ENCODE peak calls at places on chromosomes 2 and 18, in eight cellular contexts. One of them, this sample, is unnamed.

GRCh38 chr2:11701206-11701605 is 31.2 kb upstream of the NTSR2 start:
- DNase-seq in Karpas-422: no peak
- DNase-seq in Ammon's horn: no peak
- DNase-seq in psoas muscle: no peak
- DNase-seq in NCI-H1092 treated with DMSO at 0.1 percent for 48 hours: no peak
- DNase-seq in NCI-H2171 treated with DMSO at 0.1 percent for 48 hours: peak
- DNase-seq in HTR-8/SVneo: no peak
- DNase-seq in activated CD8-positive, alpha-beta memory T cell treated with anti-CD3 and anti-CD28 coated beads for 1 hour: no peak
- DNase-seq in this sample: peak

GRCh38 chr2:63827749-63828148 is 13.9 kb upstream of the UGP2 start:
- DNase-seq in Karpas-422: no peak
- DNase-seq in psoas muscle: no peak
- DNase-seq in HTR-8/SVneo: peak
- DNase-seq in NCI-H2171 treated with DMSO at 0.1 percent for 48 hours: no peak
- DNase-seq in activated CD8-positive, alpha-beta memory T cell treated with anti-CD3 and anti-CD28 coated beads for 1 hour: no peak
- DNase-seq in NCI-H1092 treated with DMSO at 0.1 percent for 48 hours: no peak
- DNase-seq in Ammon's horn: no peak
- DNase-seq in this sample: no peak

GRCh38 chr18:39550701-39551100 is 1985.1 kb upstream of the CELF4 start:
- DNase-seq in Ammon's horn: no peak
- DNase-seq in Karpas-422: no peak
- DNase-seq in HTR-8/SVneo: no peak
- DNase-seq in psoas muscle: no peak
- DNase-seq in activated CD8-positive, alpha-beta memory T cell treated with anti-CD3 and anti-CD28 coated beads for 1 hour: no peak
- DNase-seq in NCI-H1092 treated with DMSO at 0.1 percent for 48 hours: no peak
- DNase-seq in NCI-H2171 treated with DMSO at 0.1 percent for 48 hours: no peak
- DNase-seq in this sample: no peak

GRCh38 chr2:45353879-45354278 is 257.2 kb downstream of the SRBD1 start:
- DNase-seq in Ammon's horn: no peak
- DNase-seq in HTR-8/SVneo: peak
- DNase-seq in Karpas-422: no peak
- DNase-seq in psoas muscle: no peak
- DNase-seq in NCI-H1092 treated with DMSO at 0.1 percent for 48 hours: no peak
- DNase-seq in activated CD8-positive, alpha-beta memory T cell treated with anti-CD3 and anti-CD28 coated beads for 1 hour: no peak
- DNase-seq in NCI-H2171 treated with DMSO at 0.1 percent for 48 hours: no peak
- DNase-seq in this sample: no peak

GRCh38 chr18:26976206-26976605 is 110.7 kb upstream of the AQP4 start:
- DNase-seq in HTR-8/SVneo: no peak
- DNase-seq in NCI-H1092 treated with DMSO at 0.1 percent for 48 hours: no peak
- DNase-seq in psoas muscle: no peak
- DNase-seq in activated CD8-positive, alpha-beta memory T cell treated with anti-CD3 and anti-CD28 coated beads for 1 hour: no peak
- DNase-seq in Ammon's horn: no peak
- DNase-seq in Karpas-422: no peak
- DNase-seq in NCI-H2171 treated with DMSO at 0.1 percent for 48 hours: no peak
- DNase-seq in this sample: no peak

GRCh38 chr2:62760555-62760954 is 55.0 kb downstream of the EHBP1 start:
- DNase-seq in psoas muscle: no peak
- DNase-seq in NCI-H2171 treated with DMSO at 0.1 percent for 48 hours: no peak
- DNase-seq in NCI-H1092 treated with DMSO at 0.1 percent for 48 hours: no peak
- DNase-seq in Karpas-422: peak
- DNase-seq in HTR-8/SVneo: no peak
- DNase-seq in activated CD8-positive, alpha-beta memory T cell treated with anti-CD3 and anti-CD28 coated beads for 1 hour: no peak
- DNase-seq in Ammon's horn: no peak
- DNase-seq in this sample: no peak

GRCh38 chr2:201191132-201191875 is 8.4 kb downstream of the CASP10 start:
- DNase-seq in activated CD8-positive, alpha-beta memory T cell treated with anti-CD3 and anti-CD28 coated beads for 1 hour: no peak
- DNase-seq in psoas muscle: no peak
- DNase-seq in Karpas-422: peak
- DNase-seq in NCI-H1092 treated with DMSO at 0.1 percent for 48 hours: no peak
- DNase-seq in Ammon's horn: no peak
- DNase-seq in NCI-H2171 treated with DMSO at 0.1 percent for 48 hours: no peak
- DNase-seq in HTR-8/SVneo: no peak
- DNase-seq in this sample: peak

GRCh38 chr18:48060947-48061346 is 130.5 kb upstream of the SMAD2 start:
- DNase-seq in Ammon's horn: no peak
- DNase-seq in Karpas-422: no peak
- DNase-seq in HTR-8/SVneo: no peak
- DNase-seq in NCI-H1092 treated with DMSO at 0.1 percent for 48 hours: no peak
- DNase-seq in psoas muscle: no peak
- DNase-seq in activated CD8-positive, alpha-beta memory T cell treated with anti-CD3 and anti-CD28 coated beads for 1 hour: no peak
- DNase-seq in NCI-H2171 treated with DMSO at 0.1 percent for 48 hours: no peak
- DNase-seq in this sample: no peak

GRCh38 chr2:191051825-191052778 is 38.1 kb upstream of the STAT1 start:
- DNase-seq in NCI-H2171 treated with DMSO at 0.1 percent for 48 hours: peak
- DNase-seq in Ammon's horn: peak
- DNase-seq in psoas muscle: no peak
- DNase-seq in NCI-H1092 treated with DMSO at 0.1 percent for 48 hours: peak
- DNase-seq in activated CD8-positive, alpha-beta memory T cell treated with anti-CD3 and anti-CD28 coated beads for 1 hour: no peak
- DNase-seq in Karpas-422: peak
- DNase-seq in HTR-8/SVneo: peak
- DNase-seq in this sample: peak

GRCh38 chr2:231709636-231709980 is 1.3 kb downstream of the PTMA start:
- DNase-seq in HTR-8/SVneo: no peak
- DNase-seq in NCI-H1092 treated with DMSO at 0.1 percent for 48 hours: no peak
- DNase-seq in psoas muscle: peak
- DNase-seq in NCI-H2171 treated with DMSO at 0.1 percent for 48 hours: no peak
- DNase-seq in activated CD8-positive, alpha-beta memory T cell treated with anti-CD3 and anti-CD28 coated beads for 1 hour: no peak
- DNase-seq in Ammon's horn: no peak
- DNase-seq in Karpas-422: peak
- DNase-seq in this sample: peak

GRCh38 chr18:12595571-12596255 is 62.2 kb downstream of the SPIRE1 start:
- DNase-seq in NCI-H2171 treated with DMSO at 0.1 percent for 48 hours: no peak
- DNase-seq in HTR-8/SVneo: no peak
- DNase-seq in NCI-H1092 treated with DMSO at 0.1 percent for 48 hours: no peak
- DNase-seq in Ammon's horn: no peak
- DNase-seq in Karpas-422: no peak
- DNase-seq in activated CD8-positive, alpha-beta memory T cell treated with anti-CD3 and anti-CD28 coated beads for 1 hour: no peak
- DNase-seq in psoas muscle: no peak
- DNase-seq in this sample: no peak

GRCh38 chr18:40867452-40867851 is 1087.6 kb upstream of the PIK3C3 start:
- DNase-seq in HTR-8/SVneo: peak
- DNase-seq in NCI-H2171 treated with DMSO at 0.1 percent for 48 hours: peak
- DNase-seq in activated CD8-positive, alpha-beta memory T cell treated with anti-CD3 and anti-CD28 coated beads for 1 hour: no peak
- DNase-seq in NCI-H1092 treated with DMSO at 0.1 percent for 48 hours: no peak
- DNase-seq in Ammon's horn: no peak
- DNase-seq in psoas muscle: no peak
- DNase-seq in Karpas-422: no peak
- DNase-seq in this sample: no peak

GRCh38 chr2:11687736-11688135 is 17.7 kb upstream of the NTSR2 start:
- DNase-seq in HTR-8/SVneo: no peak
- DNase-seq in NCI-H1092 treated with DMSO at 0.1 percent for 48 hours: no peak
- DNase-seq in Ammon's horn: no peak
- DNase-seq in Karpas-422: no peak
- DNase-seq in NCI-H2171 treated with DMSO at 0.1 percent for 48 hours: no peak
- DNase-seq in psoas muscle: peak
- DNase-seq in activated CD8-positive, alpha-beta memory T cell treated with anti-CD3 and anti-CD28 coated beads for 1 hour: no peak
- DNase-seq in this sample: no peak

GRCh38 chr2:187500585-187501359 is 52.7 kb upstream of the CALCRL start:
- DNase-seq in NCI-H1092 treated with DMSO at 0.1 percent for 48 hours: no peak
- DNase-seq in Karpas-422: no peak
- DNase-seq in psoas muscle: no peak
- DNase-seq in HTR-8/SVneo: peak
- DNase-seq in activated CD8-positive, alpha-beta memory T cell treated with anti-CD3 and anti-CD28 coated beads for 1 hour: no peak
- DNase-seq in Ammon's horn: no peak
- DNase-seq in NCI-H2171 treated with DMSO at 0.1 percent for 48 hours: no peak
- DNase-seq in this sample: no peak

GRCh38 chr2:212539145-212539880 is 711 bp upstream of the ERBB4 start:
- DNase-seq in activated CD8-positive, alpha-beta memory T cell treated with anti-CD3 and anti-CD28 coated beads for 1 hour: no peak
- DNase-seq in NCI-H1092 treated with DMSO at 0.1 percent for 48 hours: no peak
- DNase-seq in psoas muscle: peak
- DNase-seq in Ammon's horn: peak
- DNase-seq in Karpas-422: no peak
- DNase-seq in HTR-8/SVneo: peak
- DNase-seq in NCI-H2171 treated with DMSO at 0.1 percent for 48 hours: peak
- DNase-seq in this sample: no peak

GRCh38 chr2:235621736-235622135 is 127.9 kb downstream of the AGAP1 start:
- DNase-seq in psoas muscle: no peak
- DNase-seq in Karpas-422: no peak
- DNase-seq in Ammon's horn: peak
- DNase-seq in NCI-H2171 treated with DMSO at 0.1 percent for 48 hours: no peak
- DNase-seq in NCI-H1092 treated with DMSO at 0.1 percent for 48 hours: no peak
- DNase-seq in HTR-8/SVneo: no peak
- DNase-seq in activated CD8-positive, alpha-beta memory T cell treated with anti-CD3 and anti-CD28 coated beads for 1 hour: no peak
- DNase-seq in this sample: no peak

GRCh38 chr2:217555075-217555876 is 447.5 kb downstream of the TNS1 start:
- DNase-seq in Karpas-422: no peak
- DNase-seq in activated CD8-positive, alpha-beta memory T cell treated with anti-CD3 and anti-CD28 coated beads for 1 hour: no peak
- DNase-seq in NCI-H1092 treated with DMSO at 0.1 percent for 48 hours: no peak
- DNase-seq in NCI-H2171 treated with DMSO at 0.1 percent for 48 hours: no peak
- DNase-seq in HTR-8/SVneo: peak
- DNase-seq in Ammon's horn: no peak
- DNase-seq in psoas muscle: no peak
- DNase-seq in this sample: no peak

GRCh38 chr2:179842498-179843153 is 18.8 kb downstream of the ZNF385B start:
- DNase-seq in NCI-H2171 treated with DMSO at 0.1 percent for 48 hours: peak
- DNase-seq in Karpas-422: peak
- DNase-seq in psoas muscle: no peak
- DNase-seq in NCI-H1092 treated with DMSO at 0.1 percent for 48 hours: peak
- DNase-seq in activated CD8-positive, alpha-beta memory T cell treated with anti-CD3 and anti-CD28 coated beads for 1 hour: no peak
- DNase-seq in Ammon's horn: no peak
- DNase-seq in HTR-8/SVneo: peak
- DNase-seq in this sample: peak

GRCh38 chr2:221482581-221483140 is 89.4 kb downstream of the EPHA4 start:
- DNase-seq in NCI-H1092 treated with DMSO at 0.1 percent for 48 hours: no peak
- DNase-seq in Ammon's horn: no peak
- DNase-seq in NCI-H2171 treated with DMSO at 0.1 percent for 48 hours: no peak
- DNase-seq in psoas muscle: no peak
- DNase-seq in Karpas-422: no peak
- DNase-seq in HTR-8/SVneo: no peak
- DNase-seq in activated CD8-positive, alpha-beta memory T cell treated with anti-CD3 and anti-CD28 coated beads for 1 hour: no peak
- DNase-seq in this sample: no peak

GRCh38 chr2:105773568-105773967 is 28.9 kb downstream of the NCK2 start:
- DNase-seq in Ammon's horn: no peak
- DNase-seq in NCI-H1092 treated with DMSO at 0.1 percent for 48 hours: peak
- DNase-seq in psoas muscle: no peak
- DNase-seq in HTR-8/SVneo: no peak
- DNase-seq in Karpas-422: no peak
- DNase-seq in NCI-H2171 treated with DMSO at 0.1 percent for 48 hours: no peak
- DNase-seq in activated CD8-positive, alpha-beta memory T cell treated with anti-CD3 and anti-CD28 coated beads for 1 hour: no peak
- DNase-seq in this sample: no peak

GRCh38 chr2:65452150-65452895 is 19.9 kb upstream of the SPRED2 start:
- DNase-seq in Ammon's horn: no peak
- DNase-seq in psoas muscle: no peak
- DNase-seq in HTR-8/SVneo: no peak
- DNase-seq in NCI-H2171 treated with DMSO at 0.1 percent for 48 hours: no peak
- DNase-seq in activated CD8-positive, alpha-beta memory T cell treated with anti-CD3 and anti-CD28 coated beads for 1 hour: no peak
- DNase-seq in NCI-H1092 treated with DMSO at 0.1 percent for 48 hours: no peak
- DNase-seq in Karpas-422: no peak
- DNase-seq in this sample: no peak

GRCh38 chr2:127637725-127638252 is 8.2 kb upstream of the GPR17 start:
- DNase-seq in activated CD8-positive, alpha-beta memory T cell treated with anti-CD3 and anti-CD28 coated beads for 1 hour: no peak
- DNase-seq in NCI-H1092 treated with DMSO at 0.1 percent for 48 hours: no peak
- DNase-seq in HTR-8/SVneo: peak
- DNase-seq in psoas muscle: peak
- DNase-seq in Ammon's horn: no peak
- DNase-seq in NCI-H2171 treated with DMSO at 0.1 percent for 48 hours: no peak
- DNase-seq in Karpas-422: no peak
- DNase-seq in this sample: no peak

GRCh38 chr2:54708584-54709340 is 14.7 kb upstream of the EML6 start:
- DNase-seq in HTR-8/SVneo: no peak
- DNase-seq in psoas muscle: peak
- DNase-seq in NCI-H1092 treated with DMSO at 0.1 percent for 48 hours: no peak
- DNase-seq in Ammon's horn: peak
- DNase-seq in Karpas-422: peak
- DNase-seq in activated CD8-positive, alpha-beta memory T cell treated with anti-CD3 and anti-CD28 coated beads for 1 hour: no peak
- DNase-seq in NCI-H2171 treated with DMSO at 0.1 percent for 48 hours: no peak
- DNase-seq in this sample: peak

GRCh38 chr18:62281684-62282083 is 43.4 kb upstream of the TNFRSF11A start:
- DNase-seq in NCI-H1092 treated with DMSO at 0.1 percent for 48 hours: no peak
- DNase-seq in activated CD8-positive, alpha-beta memory T cell treated with anti-CD3 and anti-CD28 coated beads for 1 hour: no peak
- DNase-seq in NCI-H2171 treated with DMSO at 0.1 percent for 48 hours: no peak
- DNase-seq in psoas muscle: no peak
- DNase-seq in HTR-8/SVneo: no peak
- DNase-seq in Ammon's horn: no peak
- DNase-seq in Karpas-422: no peak
- DNase-seq in this sample: no peak

GRCh38 chr2:237603718-237604362 is 13.3 kb upstream of the RAB17 start:
- DNase-seq in NCI-H1092 treated with DMSO at 0.1 percent for 48 hours: no peak
- DNase-seq in NCI-H2171 treated with DMSO at 0.1 percent for 48 hours: no peak
- DNase-seq in Ammon's horn: peak
- DNase-seq in HTR-8/SVneo: peak
- DNase-seq in activated CD8-positive, alpha-beta memory T cell treated with anti-CD3 and anti-CD28 coated beads for 1 hour: no peak
- DNase-seq in Karpas-422: no peak
- DNase-seq in psoas muscle: no peak
- DNase-seq in this sample: peak

GRCh38 chr2:108575132-108575966 is 41.1 kb downstream of the LIMS1 start:
- DNase-seq in activated CD8-positive, alpha-beta memory T cell treated with anti-CD3 and anti-CD28 coated beads for 1 hour: no peak
- DNase-seq in HTR-8/SVneo: peak
- DNase-seq in Karpas-422: peak
- DNase-seq in psoas muscle: no peak
- DNase-seq in NCI-H1092 treated with DMSO at 0.1 percent for 48 hours: no peak
- DNase-seq in NCI-H2171 treated with DMSO at 0.1 percent for 48 hours: peak
- DNase-seq in Ammon's horn: no peak
- DNase-seq in this sample: peak

GRCh38 chr2:201769664-201770373 is 10.9 kb downstream of the ALS2 start:
- DNase-seq in Karpas-422: no peak
- DNase-seq in NCI-H2171 treated with DMSO at 0.1 percent for 48 hours: peak
- DNase-seq in NCI-H1092 treated with DMSO at 0.1 percent for 48 hours: no peak
- DNase-seq in psoas muscle: no peak
- DNase-seq in activated CD8-positive, alpha-beta memory T cell treated with anti-CD3 and anti-CD28 coated beads for 1 hour: no peak
- DNase-seq in Ammon's horn: no peak
- DNase-seq in HTR-8/SVneo: no peak
- DNase-seq in this sample: no peak

GRCh38 chr2:239247401-239248245 is 153.2 kb downstream of the HDAC4 start:
- DNase-seq in Karpas-422: no peak
- DNase-seq in psoas muscle: peak
- DNase-seq in NCI-H1092 treated with DMSO at 0.1 percent for 48 hours: no peak
- DNase-seq in NCI-H2171 treated with DMSO at 0.1 percent for 48 hours: no peak
- DNase-seq in activated CD8-positive, alpha-beta memory T cell treated with anti-CD3 and anti-CD28 coated beads for 1 hour: no peak
- DNase-seq in HTR-8/SVneo: no peak
- DNase-seq in Ammon's horn: no peak
- DNase-seq in this sample: no peak

GRCh38 chr18:77069931-77070330 is 62.7 kb downstream of the MBP start:
- DNase-seq in activated CD8-positive, alpha-beta memory T cell treated with anti-CD3 and anti-CD28 coated beads for 1 hour: no peak
- DNase-seq in NCI-H2171 treated with DMSO at 0.1 percent for 48 hours: no peak
- DNase-seq in NCI-H1092 treated with DMSO at 0.1 percent for 48 hours: no peak
- DNase-seq in psoas muscle: no peak
- DNase-seq in Ammon's horn: no peak
- DNase-seq in HTR-8/SVneo: no peak
- DNase-seq in Karpas-422: no peak
- DNase-seq in this sample: no peak

GRCh38 chr2:183153967-183154366 is 29.7 kb downstream of the NUP35 start:
- DNase-seq in psoas muscle: no peak
- DNase-seq in Karpas-422: no peak
- DNase-seq in activated CD8-positive, alpha-beta memory T cell treated with anti-CD3 and anti-CD28 coated beads for 1 hour: no peak
- DNase-seq in HTR-8/SVneo: no peak
- DNase-seq in NCI-H2171 treated with DMSO at 0.1 percent for 48 hours: no peak
- DNase-seq in Ammon's horn: no peak
- DNase-seq in NCI-H1092 treated with DMSO at 0.1 percent for 48 hours: no peak
- DNase-seq in this sample: no peak

GRCh38 chr2:240629968-240630770 is 4.9 kb downstream of the GPR35 start:
- DNase-seq in NCI-H1092 treated with DMSO at 0.1 percent for 48 hours: no peak
- DNase-seq in HTR-8/SVneo: no peak
- DNase-seq in psoas muscle: peak
- DNase-seq in activated CD8-positive, alpha-beta memory T cell treated with anti-CD3 and anti-CD28 coated beads for 1 hour: no peak
- DNase-seq in Ammon's horn: no peak
- DNase-seq in Karpas-422: no peak
- DNase-seq in NCI-H2171 treated with DMSO at 0.1 percent for 48 hours: no peak
- DNase-seq in this sample: no peak

GRCh38 chr2:171762879-171763573 is 75.8 kb downstream of the DYNC1I2 start:
- DNase-seq in NCI-H2171 treated with DMSO at 0.1 percent for 48 hours: peak
- DNase-seq in activated CD8-positive, alpha-beta memory T cell treated with anti-CD3 and anti-CD28 coated beads for 1 hour: no peak
- DNase-seq in Karpas-422: no peak
- DNase-seq in psoas muscle: no peak
- DNase-seq in HTR-8/SVneo: peak
- DNase-seq in Ammon's horn: no peak
- DNase-seq in NCI-H1092 treated with DMSO at 0.1 percent for 48 hours: no peak
- DNase-seq in this sample: no peak

GRCh38 chr2:171185941-171186340 is 25.2 kb upstream of the TLK1 start:
- DNase-seq in Karpas-422: no peak
- DNase-seq in NCI-H1092 treated with DMSO at 0.1 percent for 48 hours: no peak
- DNase-seq in Ammon's horn: no peak
- DNase-seq in HTR-8/SVneo: no peak
- DNase-seq in psoas muscle: no peak
- DNase-seq in NCI-H2171 treated with DMSO at 0.1 percent for 48 hours: no peak
- DNase-seq in activated CD8-positive, alpha-beta memory T cell treated with anti-CD3 and anti-CD28 coated beads for 1 hour: no peak
- DNase-seq in this sample: no peak

GRCh38 chr18:12393998-12394397 is 13.7 kb upstream of the PRELID3A start:
- DNase-seq in Karpas-422: no peak
- DNase-seq in NCI-H2171 treated with DMSO at 0.1 percent for 48 hours: no peak
- DNase-seq in HTR-8/SVneo: no peak
- DNase-seq in NCI-H1092 treated with DMSO at 0.1 percent for 48 hours: no peak
- DNase-seq in psoas muscle: no peak
- DNase-seq in Ammon's horn: no peak
- DNase-seq in activated CD8-positive, alpha-beta memory T cell treated with anti-CD3 and anti-CD28 coated beads for 1 hour: no peak
- DNase-seq in this sample: no peak